ENCODE peak calls at places on chromosome X, in six cellular contexts. One of them, this sample, is unnamed.

GRCh38 chrX:118579417-118579816 is 83.8 kb downstream of the DOCK11 start:
- DNase-seq in fibroblast of pulmonary artery: no peak
- DNase-seq in right atrium auricular region: no peak
- DNase-seq in cardiac fibroblast: no peak
- DNase-seq in pancreas: no peak
- DNase-seq in A673: no peak
- DNase-seq in this sample: no peak

GRCh38 chrX:57453901-57454300 is 137.9 kb upstream of the ZXDB start:
- DNase-seq in A673: peak
- DNase-seq in pancreas: no peak
- DNase-seq in fibroblast of pulmonary artery: peak
- DNase-seq in cardiac fibroblast: peak
- DNase-seq in right atrium auricular region: no peak
- DNase-seq in this sample: no peak

GRCh38 chrX:2614911-2615310 is 76.2 kb upstream of the CD99 start:
- DNase-seq in pancreas: no peak
- DNase-seq in cardiac fibroblast: peak
- DNase-seq in right atrium auricular region: no peak
- DNase-seq in A673: peak
- DNase-seq in fibroblast of pulmonary artery: peak
- DNase-seq in this sample: no peak

GRCh38 chrX:10231461-10231860 is 74.7 kb downstream of the CLCN4 start:
- DNase-seq in pancreas: no peak
- DNase-seq in fibroblast of pulmonary artery: no peak
- DNase-seq in right atrium auricular region: no peak
- DNase-seq in cardiac fibroblast: no peak
- DNase-seq in A673: no peak
- DNase-seq in this sample: no peak

GRCh38 chrX:140815868-140816267 is 106.3 kb downstream of the LINC00632 start:
- DNase-seq in fibroblast of pulmonary artery: peak
- DNase-seq in pancreas: no peak
- DNase-seq in A673: peak
- DNase-seq in right atrium auricular region: no peak
- DNase-seq in cardiac fibroblast: peak
- DNase-seq in this sample: no peak

GRCh38 chrX:41923925-41924693 is 755 bp upstream of the CASK start:
- DNase-seq in A673: peak
- DNase-seq in fibroblast of pulmonary artery: peak
- DNase-seq in pancreas: no peak
- DNase-seq in cardiac fibroblast: peak
- DNase-seq in right atrium auricular region: no peak
- DNase-seq in this sample: no peak

GRCh38 chrX:9369802-9370291 is 95.0 kb upstream of the TBL1X start:
- DNase-seq in right atrium auricular region: no peak
- DNase-seq in pancreas: no peak
- DNase-seq in fibroblast of pulmonary artery: peak
- DNase-seq in A673: no peak
- DNase-seq in cardiac fibroblast: peak
- DNase-seq in this sample: no peak

GRCh38 chrX:45070116-45071007 is 130.3 kb downstream of the DIPK2B start:
- DNase-seq in pancreas: no peak
- DNase-seq in fibroblast of pulmonary artery: peak
- DNase-seq in A673: peak
- DNase-seq in cardiac fibroblast: peak
- DNase-seq in right atrium auricular region: no peak
- DNase-seq in this sample: no peak

GRCh38 chrX:69153060-69153730 is 12.1 kb downstream of the PJA1 start:
- DNase-seq in pancreas: no peak
- DNase-seq in A673: no peak
- DNase-seq in cardiac fibroblast: peak
- DNase-seq in right atrium auricular region: no peak
- DNase-seq in fibroblast of pulmonary artery: peak
- DNase-seq in this sample: no peak

GRCh38 chrX:9355739-9356138 is 109.1 kb upstream of the TBL1X start:
- DNase-seq in A673: no peak
- DNase-seq in right atrium auricular region: no peak
- DNase-seq in fibroblast of pulmonary artery: no peak
- DNase-seq in pancreas: no peak
- DNase-seq in cardiac fibroblast: no peak
- DNase-seq in this sample: no peak

GRCh38 chrX:21744721-21745120 is 13.2 kb downstream of the SMPX start:
- DNase-seq in cardiac fibroblast: no peak
- DNase-seq in fibroblast of pulmonary artery: peak
- DNase-seq in A673: no peak
- DNase-seq in pancreas: no peak
- DNase-seq in right atrium auricular region: no peak
- DNase-seq in this sample: no peak

GRCh38 chrX:110182362-110182761 is 135.5 kb downstream of the AMMECR1 start:
- DNase-seq in cardiac fibroblast: no peak
- DNase-seq in fibroblast of pulmonary artery: no peak
- DNase-seq in A673: no peak
- DNase-seq in right atrium auricular region: no peak
- DNase-seq in pancreas: no peak
- DNase-seq in this sample: no peak

GRCh38 chrX:118216086-118216485 is 99.5 kb upstream of the KLHL13 start:
- DNase-seq in right atrium auricular region: no peak
- DNase-seq in A673: peak
- DNase-seq in pancreas: no peak
- DNase-seq in cardiac fibroblast: no peak
- DNase-seq in fibroblast of pulmonary artery: peak
- DNase-seq in this sample: no peak

DNA sequence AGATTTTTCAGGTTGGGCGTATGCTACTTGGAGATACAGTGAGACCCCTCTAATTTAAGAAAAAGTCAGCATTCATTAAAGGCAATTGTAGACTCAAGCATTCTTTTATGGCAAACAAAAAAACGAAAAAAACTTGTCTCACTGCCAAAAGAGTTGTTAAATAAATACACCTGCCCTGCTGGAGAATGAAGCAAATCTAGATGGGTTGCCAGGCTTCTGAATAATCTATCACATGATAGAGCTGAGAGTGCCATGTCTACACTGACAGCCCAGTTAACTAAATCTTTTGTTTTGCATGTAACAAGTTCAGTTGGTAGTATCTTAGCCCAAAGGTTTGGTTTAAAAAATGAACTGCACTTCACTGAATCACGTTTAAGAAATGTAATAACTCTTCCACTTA is 69.9 kb downstream of the AGTR2 start:
- DNase-seq in right atrium auricular region: no peak
- DNase-seq in A673: no peak
- DNase-seq in cardiac fibroblast: peak
- DNase-seq in pancreas: no peak
- DNase-seq in fibroblast of pulmonary artery: no peak
- DNase-seq in this sample: no peak
- H3K4me3 ChIP-seq in right atrium auricular region: no peak
- H3K4me3 ChIP-seq in A673: no peak
- H3K4me3 ChIP-seq in cardiac fibroblast: peak
- H3K4me3 ChIP-seq in pancreas: no peak
- H3K4me3 ChIP-seq in fibroblast of pulmonary artery: no peak
- H3K4me3 ChIP-seq in this sample: no peak

GRCh38 chrX:53279296-53280237 is 1.8 kb downstream of the IQSEC2 start:
- DNase-seq in A673: peak
- DNase-seq in pancreas: no peak
- DNase-seq in fibroblast of pulmonary artery: no peak
- DNase-seq in right atrium auricular region: no peak
- DNase-seq in cardiac fibroblast: no peak
- DNase-seq in this sample: no peak
- TF ChIP-seq CTCF in A673: peak
- TF ChIP-seq CTCF in pancreas: no peak
- TF ChIP-seq CTCF in fibroblast of pulmonary artery: peak
- TF ChIP-seq CTCF in right atrium auricular region: no peak
- TF ChIP-seq CTCF in cardiac fibroblast: no peak
- TF ChIP-seq CTCF in this sample: no peak

DNA sequence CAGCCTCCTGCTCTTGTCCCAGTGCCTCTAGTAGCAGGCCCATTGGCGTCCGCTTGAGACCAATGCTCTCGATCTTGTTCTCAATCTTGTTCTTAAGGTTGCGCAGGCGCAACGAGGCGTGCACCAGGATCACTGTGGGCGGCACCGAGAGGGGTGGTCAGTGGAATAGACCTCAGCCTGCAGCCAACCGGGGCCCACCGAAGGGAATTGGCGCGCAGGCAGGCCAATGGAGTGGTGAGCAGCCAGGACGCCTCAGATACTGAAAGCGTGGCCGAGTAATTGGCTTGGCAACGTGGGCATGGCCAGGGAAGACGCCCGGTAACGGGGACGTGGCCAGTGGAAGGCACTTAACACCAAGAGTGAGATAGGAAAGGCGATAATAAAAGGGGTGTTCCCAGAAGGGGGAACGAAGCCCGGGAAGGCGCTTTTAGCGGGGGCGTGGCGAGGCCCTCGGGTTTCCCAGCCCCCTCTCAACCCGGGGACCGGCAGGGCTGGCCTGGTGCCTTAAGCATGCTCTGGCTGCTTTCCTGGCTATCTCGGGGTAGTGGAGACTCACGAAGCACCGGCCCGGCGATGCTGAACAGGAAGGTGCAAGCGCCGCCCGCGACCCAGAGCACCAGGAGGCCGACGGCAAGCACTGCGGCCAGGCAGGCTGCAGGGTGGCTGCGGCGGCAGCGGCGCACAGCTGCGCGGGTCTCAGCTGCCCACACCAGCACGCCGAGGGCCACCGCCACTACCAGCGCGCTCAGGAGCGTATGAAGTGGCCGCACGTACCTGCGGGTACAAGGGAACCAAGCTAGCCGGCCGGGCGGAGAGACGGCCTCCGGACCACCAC is 1.7 kb downstream of the PRAF2 start:
- DNase-seq in fibroblast of pulmonary artery: peak
- DNase-seq in cardiac fibroblast: peak
- DNase-seq in pancreas: no peak
- DNase-seq in A673: no peak
- DNase-seq in right atrium auricular region: peak
- DNase-seq in this sample: peak
- H3K4me3 ChIP-seq in fibroblast of pulmonary artery: peak
- H3K4me3 ChIP-seq in cardiac fibroblast: peak
- H3K4me3 ChIP-seq in pancreas: no peak
- H3K4me3 ChIP-seq in A673: peak
- H3K4me3 ChIP-seq in right atrium auricular region: peak
- H3K4me3 ChIP-seq in this sample: peak

GRCh38 chrX:131059231-131059630 is 1.1 kb downstream of the ARHGAP36 start:
- DNase-seq in fibroblast of pulmonary artery: no peak
- DNase-seq in right atrium auricular region: no peak
- DNase-seq in A673: no peak
- DNase-seq in pancreas: no peak
- DNase-seq in cardiac fibroblast: no peak
- DNase-seq in this sample: no peak

GRCh38 chrX:131067216-131067615 is 9.1 kb downstream of the ARHGAP36 start:
- DNase-seq in right atrium auricular region: no peak
- DNase-seq in A673: no peak
- DNase-seq in cardiac fibroblast: no peak
- DNase-seq in pancreas: peak
- DNase-seq in fibroblast of pulmonary artery: no peak
- DNase-seq in this sample: no peak

GRCh38 chrX:131060147-131060546 is 2.0 kb downstream of the ARHGAP36 start:
- DNase-seq in A673: no peak
- DNase-seq in cardiac fibroblast: no peak
- DNase-seq in right atrium auricular region: no peak
- DNase-seq in fibroblast of pulmonary artery: no peak
- DNase-seq in pancreas: no peak
- DNase-seq in this sample: no peak

GRCh38 chrX:131066237-131066636 is 8.1 kb downstream of the ARHGAP36 start:
- DNase-seq in right atrium auricular region: no peak
- DNase-seq in cardiac fibroblast: no peak
- DNase-seq in fibroblast of pulmonary artery: no peak
- DNase-seq in A673: no peak
- DNase-seq in pancreas: no peak
- DNase-seq in this sample: no peak

GRCh38 chrX:131063613-131064012 is 5.5 kb downstream of the ARHGAP36 start:
- DNase-seq in cardiac fibroblast: no peak
- DNase-seq in right atrium auricular region: no peak
- DNase-seq in pancreas: no peak
- DNase-seq in fibroblast of pulmonary artery: no peak
- DNase-seq in A673: no peak
- DNase-seq in this sample: no peak
- TF ChIP-seq CTCF in cardiac fibroblast: no peak
- TF ChIP-seq CTCF in right atrium auricular region: no peak
- TF ChIP-seq CTCF in pancreas: no peak
- TF ChIP-seq CTCF in fibroblast of pulmonary artery: no peak
- TF ChIP-seq CTCF in A673: peak
- TF ChIP-seq CTCF in this sample: no peak

GRCh38 chrX:115053223-115053622 is 35.8 kb upstream of the IL13RA2 start:
- DNase-seq in fibroblast of pulmonary artery: no peak
- DNase-seq in right atrium auricular region: no peak
- DNase-seq in A673: no peak
- DNase-seq in cardiac fibroblast: no peak
- DNase-seq in pancreas: no peak
- DNase-seq in this sample: no peak

GRCh38 chrX:115047181-115047580 is 29.8 kb upstream of the IL13RA2 start:
- DNase-seq in cardiac fibroblast: no peak
- DNase-seq in fibroblast of pulmonary artery: no peak
- DNase-seq in right atrium auricular region: no peak
- DNase-seq in pancreas: no peak
- DNase-seq in A673: no peak
- DNase-seq in this sample: no peak

GRCh38 chrX:115047715-115048114 is 30.3 kb upstream of the IL13RA2 start:
- DNase-seq in pancreas: no peak
- DNase-seq in cardiac fibroblast: no peak
- DNase-seq in A673: no peak
- DNase-seq in fibroblast of pulmonary artery: no peak
- DNase-seq in right atrium auricular region: no peak
- DNase-seq in this sample: no peak
- H3K4me3 ChIP-seq in pancreas: no peak
- H3K4me3 ChIP-seq in cardiac fibroblast: no peak
- H3K4me3 ChIP-seq in A673: no peak
- H3K4me3 ChIP-seq in fibroblast of pulmonary artery: no peak
- H3K4me3 ChIP-seq in right atrium auricular region: no peak
- H3K4me3 ChIP-seq in this sample: no peak

GRCh38 chrX:108795240-108795639 is 58.9 kb upstream of the IRS4 start:
- DNase-seq in cardiac fibroblast: no peak
- DNase-seq in fibroblast of pulmonary artery: no peak
- DNase-seq in A673: no peak
- DNase-seq in pancreas: no peak
- DNase-seq in right atrium auricular region: no peak
- DNase-seq in this sample: no peak
- TF ChIP-seq CTCF in cardiac fibroblast: no peak
- TF ChIP-seq CTCF in fibroblast of pulmonary artery: no peak
- TF ChIP-seq CTCF in A673: no peak
- TF ChIP-seq CTCF in pancreas: no peak
- TF ChIP-seq CTCF in right atrium auricular region: no peak
- TF ChIP-seq CTCF in this sample: no peak

GRCh38 chrX:86241547-86241946 is 93.3 kb downstream of the DACH2 start:
- DNase-seq in right atrium auricular region: no peak
- DNase-seq in A673: no peak
- DNase-seq in fibroblast of pulmonary artery: no peak
- DNase-seq in pancreas: no peak
- DNase-seq in cardiac fibroblast: no peak
- DNase-seq in this sample: no peak

DNA sequence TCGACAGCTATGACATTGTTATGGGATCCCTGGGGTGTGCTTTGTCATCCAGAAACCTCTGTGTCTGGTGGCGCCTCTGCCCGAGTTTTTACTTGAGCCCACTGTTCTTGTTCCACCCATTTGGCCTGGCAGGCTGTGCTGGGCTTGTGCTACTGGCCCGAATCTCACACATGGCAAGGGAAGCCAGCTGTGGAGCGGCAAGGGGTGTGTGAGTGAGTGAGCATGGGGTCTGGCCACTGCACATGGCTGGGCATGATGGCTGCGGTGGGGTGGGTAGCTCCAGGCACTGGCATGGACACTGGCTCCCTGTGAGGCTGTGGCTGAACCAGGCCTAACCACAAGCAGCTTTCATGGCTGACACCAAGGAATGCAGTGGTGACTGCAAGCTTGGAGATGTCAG is 89.2 kb downstream of the DACH2 start:
- DNase-seq in cardiac fibroblast: no peak
- DNase-seq in pancreas: peak
- DNase-seq in right atrium auricular region: no peak
- DNase-seq in fibroblast of pulmonary artery: no peak
- DNase-seq in A673: no peak
- DNase-seq in this sample: no peak
- H3K4me3 ChIP-seq in cardiac fibroblast: no peak
- H3K4me3 ChIP-seq in pancreas: no peak
- H3K4me3 ChIP-seq in right atrium auricular region: no peak
- H3K4me3 ChIP-seq in fibroblast of pulmonary artery: no peak
- H3K4me3 ChIP-seq in A673: no peak
- H3K4me3 ChIP-seq in this sample: no peak